ENCODE peak calls at places on chromosomes 16 and 17, in four cellular contexts. C, W, G and N are unnamed samples.

GRCh38 chr16:83068686-83069085 is 441.9 kb downstream of the CDH13 start:
- DNase-seq in W (no peak), C (no peak), G (no peak), N (no peak)

GRCh38 chr16:31382485-31383161 is 10.5 kb upstream of the ITGAD start:
- DNase-seq in G (peak; percentile 63), C (peak; percentile 66), W (peak; percentile 83), N (peak; percentile 80)

GRCh38 chr16:19831678-19832077 is 53.0 kb downstream of the GPRC5B start:
- DNase-seq in G (no peak), W (peak; percentile 27), C (no peak), N (peak; percentile 53)

GRCh38 chr16:70553645-70554044 is 30.0 kb downstream of the SF3B3 start:
- DNase-seq in W (no peak), G (no peak), C (no peak), N (no peak)

GRCh38 chr16:67101683-67102082 is 8.1 kb upstream of the PHAF1 start:
- DNase-seq in C (no peak), G (no peak), W (no peak), N (no peak)

GRCh38 chr16:67277294-67277998 is 1.9 kb upstream of the PLEKHG4 start:
- DNase-seq in W (peak; percentile 74), G (no peak), C (no peak), N (no peak)

GRCh38 chr16:1960665-1961630 is 1.6 kb downstream of the NDUFB10 start:
- DNase-seq in W (no peak), G (no peak), C (no peak), N (no peak)

GRCh38 chr16:4275861-4276260 is 3.0 kb upstream of the TFAP4 start:
- DNase-seq in C (no peak), W (no peak), G (no peak), N (no peak)

GRCh38 chr17:6471531-6472465 is 27.5 kb downstream of the PIMREG start:
- DNase-seq in W (no peak), C (no peak), G (no peak), N (no peak)

GRCh38 chr17:44921122-44921882 is 6.0 kb upstream of the GFAP start:
- DNase-seq in C (no peak), W (no peak), G (peak; percentile 60), N (peak; percentile 61)

GRCh38 chr16:2296662-2297505 is 29.0 kb upstream of the RNPS1 start:
- DNase-seq in W (peak; percentile 39), G (no peak), C (peak; percentile 18), N (peak; percentile 88)

GRCh38 chr17:28033972-28034714 is 8.3 kb upstream of the NLK start:
- DNase-seq in G (no peak), C (no peak), W (no peak), N (no peak)

GRCh38 chr16:50694206-50694605 is 800 bp downstream of the NOD2 start:
- DNase-seq in C (no peak), G (no peak), W (no peak), N (no peak)

GRCh38 chr16:28191364-28191985 is 20.3 kb downstream of the XPO6 start:
- DNase-seq in G (no peak), C (no peak), W (no peak), N (no peak)

GRCh38 chr17:2940352-2940751 is 123.1 kb downstream of the OR1D5 start:
- DNase-seq in C (no peak), W (peak; percentile 17), G (peak; percentile 70), N (peak; percentile 58)

GRCh38 chr17:45110676-45111611 is 21.4 kb downstream of the PLCD3 start:
- DNase-seq in G (peak; percentile 60), W (no peak), C (no peak), N (peak; percentile 73)

GRCh38 chr16:81315271-81316175 is 761 bp downstream of the GAN start:
- DNase-seq in W (peak; percentile 66), C (peak; percentile 15), G (peak; percentile 58), N (peak; percentile 71)

GRCh38 chr16:53415504-53415903 is 18.8 kb upstream of the RBL2 start:
- DNase-seq in W (peak; percentile 56), G (no peak), C (no peak), N (no peak)

GRCh38 chr16:13270602-13271001 is 369.2 kb downstream of the SHISA9 start:
- DNase-seq in W (no peak), G (no peak), C (no peak), N (no peak)

GRCh38 chr17:12078791-12079190 is 58.1 kb downstream of the MAP2K4 start:
- DNase-seq in W (no peak), G (no peak), C (no peak), N (no peak)

GRCh38 chr17:56624315-56624714 is 30.8 kb downstream of the NOG start:
- DNase-seq in C (no peak), W (no peak), G (no peak), N (no peak)

GRCh38 chr16:78762222-78762621 is 662.8 kb downstream of the WWOX start:
- DNase-seq in G (no peak), C (no peak), W (no peak), N (no peak)

GRCh38 chr16:71669926-71670536 is 44.0 kb downstream of the MARVELD3 start:
- DNase-seq in G (no peak), C (no peak), W (no peak), N (no peak)

GRCh38 chr16:75379911-75380847 is 53.1 kb downstream of the CFDP1 start:
- DNase-seq in C (no peak), G (no peak), W (no peak), N (no peak)

GRCh38 chr17:5825717-5826330 is 241.5 kb upstream of the NLRP1 start:
- DNase-seq in G (no peak), W (no peak), C (no peak), N (no peak)

GRCh38 chr16:57475711-57476339 is 10.5 kb downstream of the DOK4 start:
- DNase-seq in W (peak; percentile 43), C (peak; percentile 73), G (no peak), N (no peak)
- TF ChIP-seq CTCF in W (peak; percentile 26), C (peak; percentile 75), G (peak; percentile 65), N (no peak)

GRCh38 chr17:29682054-29682453 is 59.3 kb upstream of the CORO6 start:
- DNase-seq in W (no peak), G (no peak), C (no peak), N (no peak)
- TF ChIP-seq CTCF in W (no peak), G (peak; percentile 21), C (no peak), N (no peak)

DNA sequence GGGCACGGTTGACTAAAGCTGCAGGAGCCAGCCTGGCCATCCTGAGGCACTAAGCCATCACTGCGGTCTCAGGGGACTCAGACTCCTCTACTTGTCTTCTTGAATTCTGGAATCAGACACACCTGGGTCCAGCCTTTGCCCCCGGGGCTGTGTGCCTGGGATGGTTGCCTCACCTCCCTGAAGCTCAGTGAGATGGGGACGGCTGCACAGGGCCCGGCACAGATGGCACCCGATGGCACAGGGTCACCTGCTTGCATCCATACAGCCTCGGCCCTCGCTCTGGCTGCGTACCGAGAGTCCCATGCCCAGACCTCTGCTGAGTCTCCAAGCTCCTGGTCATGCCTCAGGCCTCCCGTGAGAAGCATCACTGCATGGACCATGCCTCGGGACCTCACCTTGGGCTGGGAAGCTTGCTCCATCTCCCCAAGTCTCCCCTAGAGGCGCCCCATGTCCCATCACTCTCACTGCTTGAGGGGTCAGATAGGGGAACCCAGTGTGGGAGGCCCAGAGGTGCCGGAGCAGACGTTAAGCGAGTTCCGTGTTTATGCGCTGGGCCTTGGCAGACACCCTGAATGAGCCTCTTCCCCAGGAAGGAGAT is 316.3 kb downstream of the SEC14L1 start:
- DNase-seq in W (no peak), G (no peak), C (no peak), N (no peak)
- TF ChIP-seq CTCF in W (no peak), G (no peak), C (no peak), N (no peak)

DNA sequence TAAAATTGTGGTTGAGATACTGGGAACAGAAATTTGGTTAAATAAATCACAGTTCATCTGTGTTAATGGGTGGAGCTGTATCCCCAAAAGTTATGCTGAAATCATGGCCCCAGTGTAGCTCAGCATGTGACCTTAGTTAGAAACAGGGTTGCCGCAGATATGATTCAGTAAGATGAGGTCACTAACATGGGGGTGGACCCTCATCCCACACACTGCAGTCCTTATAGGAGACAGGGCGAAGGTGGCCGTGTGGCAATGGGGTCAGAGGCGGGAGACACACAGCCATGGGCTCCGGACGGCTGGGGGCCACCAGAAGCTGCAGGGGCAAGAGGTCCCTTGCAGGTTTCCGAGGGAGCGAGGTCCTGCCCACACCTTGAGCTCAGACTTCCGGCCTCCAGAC is 10.7 kb downstream of the GALNS start:
- DNase-seq in G (no peak), C (no peak), W (no peak), N (no peak)
- TF ChIP-seq CTCF in G (no peak), C (no peak), W (no peak), N (no peak)

DNA sequence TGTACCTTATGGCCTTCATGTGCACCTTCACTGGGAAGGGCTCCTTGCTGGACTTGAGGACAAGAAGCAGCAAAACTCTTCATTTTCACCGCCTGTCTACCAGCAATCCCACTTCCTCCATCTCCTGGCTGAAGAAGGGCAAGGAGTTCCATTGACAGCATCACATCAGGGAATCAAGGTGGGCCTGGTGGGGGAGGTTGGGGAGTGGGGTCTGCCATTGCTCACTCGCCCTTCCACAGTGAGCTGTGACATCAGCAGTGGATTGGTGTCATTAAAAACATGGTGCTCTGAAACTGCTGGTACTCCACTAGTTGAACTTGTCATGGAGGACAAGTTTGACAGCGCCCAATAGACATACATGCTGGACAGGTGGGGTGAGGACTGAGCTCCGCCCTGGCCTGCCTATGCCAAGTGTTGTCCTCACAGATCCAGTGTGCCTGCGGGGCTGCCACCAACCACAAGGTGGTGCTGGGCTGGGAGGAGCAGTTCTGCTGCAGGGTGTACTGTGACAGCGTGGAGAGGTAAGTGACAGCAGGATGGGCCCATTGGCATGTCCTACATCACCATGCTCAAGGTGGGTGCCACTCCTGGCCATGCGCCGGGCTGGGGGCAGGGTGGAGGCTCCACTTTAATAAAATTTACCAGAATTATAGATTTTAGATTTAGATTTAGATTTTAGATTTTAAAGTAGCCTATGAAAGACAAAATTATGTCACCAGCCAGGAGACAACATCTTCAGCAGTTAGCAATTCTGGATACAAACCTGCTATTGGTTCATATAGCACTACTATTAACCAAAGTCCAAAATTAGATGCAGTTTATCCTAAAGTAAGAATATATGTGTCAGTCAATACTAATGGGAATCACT is 1729.1 kb downstream of the TP53TG3F start:
- DNase-seq in C (no peak), G (no peak), W (no peak), N (peak; percentile 73)
- TF ChIP-seq CTCF in C (no peak), G (peak; percentile 52), W (no peak), N (peak; percentile 20)